ENCODE peak calls at places on chromosomes 6 and 20, in nine cellular contexts. G is amygdala; V is AML-193; T is sigmoid colon; N is T-helper 17 cell; W is activated T-helper 1 cell treated with anti-CD3 and anti-CD28 coated beads, Interleukin-2, amount 50 U/mL, for 16 hours; H is activated T-helper 2 cell treated with anti-CD3 and anti-CD28 coated beads, Interferon-gamma antibody, Interleukin-2, Interleukin-4, amounts not matched to agents 10 μg/mL and 5 μg/mL and 100 μg/mL, durations not matched to agents 14 hours and 24 hours and 36 hours; I is DMS153; D is MV-4-11. M is an unnamed sample.

GRCh38 chr6:1746919-1747460 is 137.3 kb downstream of the FOXC1 start:
- DNase-seq in D (no peak), N (no peak), H (no peak), G (no peak), V (no peak), T (no peak), I (no peak), W (no peak), M (no peak)

GRCh38 chr6:135129139-135129867 is 51.8 kb upstream of the MYB start:
- DNase-seq in I (no peak), D (peak), N (no peak), H (no peak), W (no peak), T (no peak), G (no peak), V (no peak), M (no peak)

GRCh38 chr6:53359843-53360834 is 11.4 kb upstream of the ELOVL5 start:
- DNase-seq in T (no peak), W (no peak), H (no peak), V (peak), G (no peak), I (no peak), D (no peak), N (no peak), M (no peak)

GRCh38 chr20:404088-404487 is 4.0 kb upstream of the RBCK1 start:
- DNase-seq in T (no peak), W (no peak), G (no peak), V (no peak), D (no peak), H (no peak), I (no peak), N (no peak), M (no peak)

GRCh38 chr20:24097051-24097450 is 108.5 kb upstream of the GGTLC1 start:
- DNase-seq in I (no peak), H (no peak), G (no peak), D (no peak), V (no peak), N (no peak), W (no peak), T (no peak), M (no peak)

GRCh38 chr6:1610497-1611321 is 994 bp downstream of the FOXC1 start:
- DNase-seq in N (no peak), T (peak), H (no peak), W (no peak), V (no peak), G (no peak), I (no peak), D (no peak), M (peak)

GRCh38 chr6:137738931-137739504 is 128.0 kb upstream of the TNFAIP3 start:
- DNase-seq in T (no peak), N (no peak), G (no peak), W (no peak), D (no peak), H (no peak), V (no peak), I (no peak), M (no peak)

GRCh38 chr20:3045042-3045815 is 623 bp upstream of the MRPS26 start:
- DNase-seq in T (peak), N (peak), G (peak), H (no peak), I (peak), D (peak), W (no peak), V (peak), M (peak)